ENCODE peak calls at places on chromosome 20, in six cellular contexts. H is Calu3, E is right lobe of liver, L is GM06990, X is RCC 7860, G is T-helper 1 cell. K is an unnamed sample.

GRCh38 chr20:35025116-35025515 is 67.5 kb downstream of the TRPC4AP start:
- DNase-seq in X (no peak), L (no peak), G (no peak), H (no peak), E (no peak), K (no peak)

GRCh38 chr20:47173596-47174216 is 182.8 kb downstream of the ZMYND8 start:
- DNase-seq in H (no peak), E (no peak), G (no peak), X (no peak), L (no peak), K (no peak)

GRCh38 chr20:58011106-58011946 is 217.1 kb downstream of the ANKRD60 start:
- DNase-seq in L (no peak), X (no peak), E (peak), H (no peak), G (no peak), K (no peak)

GRCh38 chr20:52231230-52231746 is 39.7 kb upstream of the ZFP64 start:
- DNase-seq in H (peak), E (no peak), G (no peak), L (no peak), X (no peak), K (no peak)

GRCh38 chr20:45467861-45468260 is 1.7 kb upstream of the WFDC2 start:
- DNase-seq in H (no peak), E (no peak), X (no peak), L (no peak), G (no peak), K (no peak)

GRCh38 chr20:62987114-62987513 is 19.6 kb downstream of the BHLHE23 start:
- DNase-seq in G (no peak), L (no peak), H (no peak), X (no peak), E (no peak), K (no peak)

GRCh38 chr20:3734111-3734843 is 1.8 kb downstream of the HSPA12B start:
- DNase-seq in H (no peak), G (no peak), X (no peak), L (no peak), E (no peak), K (no peak)

GRCh38 chr20:36571564-36572504 is 1.6 kb upstream of the TGIF2 start:
- DNase-seq in G (no peak), E (no peak), X (no peak), H (no peak), L (no peak), K (no peak)

GRCh38 chr20:63659370-63659769 is 1.3 kb downstream of the RTEL1 start:
- DNase-seq in G (no peak), L (no peak), X (no peak), H (no peak), E (no peak), K (no peak)

GRCh38 chr20:2984956-2985661 is 58.3 kb upstream of the GNRH2 start:
- DNase-seq in E (no peak), H (no peak), G (no peak), L (no peak), X (no peak), K (peak)

GRCh38 chr20:61801065-61801360 is 264.7 kb downstream of the TAF4 start:
- DNase-seq in X (no peak), L (no peak), G (no peak), H (no peak), E (no peak), K (no peak)

GRCh38 chr20:44861547-44862006 is 23.9 kb upstream of the YWHAB start:
- DNase-seq in X (peak), L (no peak), G (no peak), E (no peak), H (no peak), K (peak)

GRCh38 chr20:4413314-4414045 is 308.2 kb upstream of the PRND start:
- DNase-seq in X (no peak), H (no peak), L (no peak), E (no peak), G (no peak), K (peak)

K was measured in RPMI7951.